ENCODE peak calls at places on chromosomes 2 and 18, in six cellular contexts. M is H9, U is adrenal gland, E is Peyer's patch, L is cardiac muscle cell, Z is iPS DF 6.9. A is an unnamed sample. For H3K4me1, the result is how much of the 10 kb centered on the place peaks cover.

GRCh38 chr18:72056171-72056570 is 488.0 kb downstream of the CBLN2 start:
- DNase-seq in Z (no peak), M (no peak), L (no peak), E (no peak), U (no peak), A (no peak)

GRCh38 chr2:143907801-143908200 is 612.1 kb downstream of the ZEB2 start:
- DNase-seq in U (no peak), E (no peak), Z (no peak), M (no peak), L (no peak), A (no peak)

GRCh38 chr2:43083710-43084698 is 142.4 kb downstream of the ZFP36L2 start:
- DNase-seq in M (peak), L (peak), U (peak), E (no peak), Z (no peak), A (peak)

GRCh38 chr2:1777156-1777555 is 32.8 kb upstream of the PXDN start:
- DNase-seq in E (no peak), U (no peak), M (no peak), Z (no peak), L (no peak), A (no peak)

GRCh38 chr2:169795181-169795580 is 3.5 kb upstream of the SSB start:
- DNase-seq in L (no peak), M (no peak), U (no peak), E (no peak), Z (no peak), A (no peak)

GRCh38 chr18:40911582-40912254 is 1043.3 kb upstream of the PIK3C3 start:
- DNase-seq in E (no peak), L (no peak), Z (no peak), U (no peak), M (no peak), A (no peak)

GRCh38 chr2:175462246-175462645 is 280.7 kb upstream of the ATP5MC3 start:
- DNase-seq in M (no peak), U (no peak), L (no peak), Z (no peak), E (no peak), A (no peak)

GRCh38 chr18:51248685-51249084 is 51.2 kb upstream of the MEX3C start:
- DNase-seq in L (no peak), M (no peak), Z (no peak), U (no peak), E (no peak), A (no peak)

GRCh38 chr2:23988371-23988770 is 21.5 kb upstream of the MFSD2B start:
- DNase-seq in Z (no peak), L (no peak), U (no peak), E (no peak), M (no peak), A (no peak)

GRCh38 chr2:160062283-160063005 is at the start of gene PLA2R1:
- DNase-seq in L (peak), Z (no peak), M (peak), E (no peak), U (peak), A (peak)

GRCh38 chr2:237706257-237706656 is 78.9 kb downstream of the LRRFIP1 start:
- DNase-seq in L (no peak), U (no peak), Z (no peak), M (no peak), E (peak), A (no peak)

GRCh38 chr2:116057538-116057937 is 1615.1 kb downstream of the DPP10 start:
- DNase-seq in Z (peak), U (no peak), E (no peak), L (no peak), M (peak), A (no peak)

GRCh38 chr2:75560768-75561565 is at the start of gene EVA1A:
- DNase-seq in L (peak), E (no peak), U (no peak), M (peak), Z (peak), A (peak)

GRCh38 chr2:101771226-101771906 is 73.9 kb downstream of the MAP4K4 start:
- DNase-seq in M (no peak), Z (no peak), U (no peak), E (no peak), L (no peak), A (no peak)

GRCh38 chr2:101770672-101771071 is 73.2 kb downstream of the MAP4K4 start:
- DNase-seq in M (no peak), E (no peak), Z (no peak), U (no peak), L (peak), A (no peak)

GRCh38 chr2:101773137-101773536 is 75.6 kb downstream of the MAP4K4 start:
- DNase-seq in Z (no peak), U (no peak), E (no peak), L (no peak), M (no peak), A (no peak)

GRCh38 chr2:101775092-101775491 is 77.6 kb downstream of the MAP4K4 start:
- DNase-seq in M (no peak), L (no peak), E (no peak), Z (no peak), U (no peak), A (no peak)

GRCh38 chr2:101771911-101772321 is 74.4 kb downstream of the MAP4K4 start:
- DNase-seq in M (no peak), U (no peak), Z (no peak), E (no peak), L (no peak), A (no peak)
- H3K4me1 ChIP-seq in M (under half), U (under half), Z (under half), E (under half), L (under half), A (under half)

DNA sequence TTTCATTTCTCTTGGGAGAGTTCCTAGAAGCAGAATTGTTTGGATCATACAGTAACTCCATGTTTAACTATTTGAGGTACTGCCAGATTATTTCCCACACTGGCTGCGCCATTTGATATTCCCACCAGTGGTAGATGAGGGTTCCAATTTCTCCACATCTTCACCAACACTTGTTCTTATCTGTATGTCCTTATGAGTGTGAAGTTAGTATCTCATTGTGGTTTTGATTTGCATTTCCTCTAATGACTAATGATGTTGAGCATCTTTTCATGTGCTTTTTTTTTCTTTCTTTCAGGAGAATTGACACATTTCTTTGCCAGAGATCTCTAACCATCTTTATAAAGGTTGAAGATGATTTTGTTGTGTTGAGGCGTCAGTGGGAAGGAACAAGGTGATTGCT is 4.1 kb upstream of the MGAT5 start:
- DNase-seq in Z (no peak), M (no peak), E (no peak), U (no peak), L (no peak), A (no peak)
- H3K4me1 ChIP-seq in Z (under half), M (under half), E (under half), U (under half), L (under half), A (under half)

GRCh38 chr2:62198237-62198633 is 2.3 kb downstream of the B3GNT2 start:
- DNase-seq in U (no peak), E (no peak), L (no peak), M (no peak), Z (no peak), A (no peak)
- H3K4me1 ChIP-seq in U (half or more), E (under half), L (under half), M (under half), Z (under half), A (under half)

GRCh38 chr2:222882484-222882928 is 21.7 kb downstream of the ACSL3 start:
- DNase-seq in E (no peak), M (no peak), L (no peak), U (no peak), Z (no peak), A (no peak)
- H3K4me1 ChIP-seq in E (under half), M (under half), L (under half), U (under half), Z (under half), A (under half)

GRCh38 chr2:217845251-217845650 is 157.5 kb downstream of the TNS1 start:
- DNase-seq in U (no peak), L (no peak), E (no peak), Z (no peak), M (no peak), A (no peak)

GRCh38 chr2:217842038-217842437 is 160.8 kb downstream of the TNS1 start:
- DNase-seq in L (no peak), Z (no peak), U (no peak), E (no peak), M (no peak), A (peak)

GRCh38 chr2:217840522-217840921 is 162.3 kb downstream of the TNS1 start:
- DNase-seq in Z (no peak), L (no peak), M (no peak), E (no peak), U (no peak), A (no peak)

GRCh38 chr2:217844696-217845095 is 158.1 kb downstream of the TNS1 start:
- DNase-seq in M (no peak), L (no peak), E (no peak), Z (no peak), U (no peak), A (no peak)

GRCh38 chr2:217843353-217843752 is 159.4 kb downstream of the TNS1 start:
- DNase-seq in U (no peak), M (no peak), L (peak), E (no peak), Z (no peak), A (peak)
- H3K4me1 ChIP-seq in U (half or more), M (under half), L (under half), E (under half), Z (under half), A (under half)

GRCh38 chr2:230719340-230719739 is 6.7 kb downstream of the CAB39 start:
- DNase-seq in E (no peak), U (no peak), Z (no peak), L (no peak), M (no peak), A (no peak)
- H3K4me1 ChIP-seq in E (under half), U (under half), Z (under half), L (under half), M (under half), A (under half)

DNA sequence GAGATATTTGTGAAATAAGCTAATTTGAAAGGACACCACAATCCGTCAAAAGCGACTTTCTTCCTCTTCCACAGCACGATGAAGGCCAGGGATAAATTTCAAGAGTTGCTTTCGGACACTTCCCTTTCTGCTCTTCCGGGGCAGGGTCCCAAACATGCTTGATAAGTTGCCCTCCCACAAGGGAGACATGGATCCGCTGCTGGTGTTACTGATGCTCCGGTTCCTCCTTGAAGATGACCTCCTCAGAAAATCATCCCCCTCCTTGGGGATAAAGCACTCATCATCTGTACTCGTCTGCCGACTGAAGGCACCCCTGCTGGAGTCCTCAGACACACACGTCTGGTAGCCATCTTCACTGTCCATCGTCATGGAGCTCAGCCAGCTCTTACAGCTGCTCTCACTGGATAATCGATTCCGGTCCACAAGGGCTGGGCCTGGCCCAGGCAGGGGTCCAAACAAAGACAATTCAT is 28.2 kb downstream of the CYTIP start:
- DNase-seq in L (no peak), Z (no peak), U (no peak), E (no peak), M (no peak), A (peak)
- H3K4me1 ChIP-seq in L (under half), Z (under half), U (under half), E (under half), M (under half), A (under half)

GRCh38 chr2:85760371-85760770 is 6.6 kb downstream of the ATOH8 start:
- DNase-seq in U (no peak), L (no peak), Z (no peak), M (no peak), E (no peak), A (peak)
- H3K4me1 ChIP-seq in U (under half), L (under half), Z (under half), M (under half), E (under half), A (half or more)

A was measured in right cardiac atrium.